ENCODE peak calls at places on chromosome 19, in ten cellular contexts. One of them, this sample, is unnamed.

GRCh38 chr19:28228854-28229253 is 984.1 kb downstream of the UQCRFS1 start:
- DNase-seq in thyroid gland: no peak
- DNase-seq in K562: no peak
- DNase-seq in uterus: no peak
- DNase-seq in transverse colon: no peak
- DNase-seq in gastrocnemius medialis: no peak
- DNase-seq in body of pancreas: no peak
- DNase-seq in lower leg skin: no peak
- DNase-seq in adrenal gland: no peak
- DNase-seq in IMR-90: no peak
- DNase-seq in this sample: no peak

GRCh38 chr19:30390356-30390988 is 18.3 kb downstream of the ZNF536 start:
- DNase-seq in thyroid gland: no peak
- DNase-seq in K562: no peak
- DNase-seq in uterus: no peak
- DNase-seq in transverse colon: no peak
- DNase-seq in gastrocnemius medialis: no peak
- DNase-seq in body of pancreas: no peak
- DNase-seq in lower leg skin: no peak
- DNase-seq in adrenal gland: no peak
- DNase-seq in IMR-90: no peak
- DNase-seq in this sample: no peak

GRCh38 chr19:54418030-54418929 is 3.0 kb downstream of the TTYH1 start:
- DNase-seq in thyroid gland: no peak
- DNase-seq in K562: peak
- DNase-seq in uterus: no peak
- DNase-seq in transverse colon: no peak
- DNase-seq in gastrocnemius medialis: no peak
- DNase-seq in body of pancreas: no peak
- DNase-seq in lower leg skin: no peak
- DNase-seq in adrenal gland: no peak
- DNase-seq in IMR-90: peak
- DNase-seq in this sample: no peak

GRCh38 chr19:6613711-6614110 is 22.8 kb upstream of the CD70 start:
- DNase-seq in thyroid gland: no peak
- DNase-seq in K562: no peak
- DNase-seq in uterus: no peak
- DNase-seq in transverse colon: no peak
- DNase-seq in gastrocnemius medialis: no peak
- DNase-seq in body of pancreas: no peak
- DNase-seq in lower leg skin: no peak
- DNase-seq in adrenal gland: no peak
- DNase-seq in IMR-90: no peak
- DNase-seq in this sample: no peak

GRCh38 chr19:43444531-43445340 is 20.7 kb downstream of the LYPD3 start:
- DNase-seq in thyroid gland: no peak
- DNase-seq in K562: no peak
- DNase-seq in uterus: no peak
- DNase-seq in transverse colon: no peak
- DNase-seq in gastrocnemius medialis: no peak
- DNase-seq in body of pancreas: no peak
- DNase-seq in lower leg skin: no peak
- DNase-seq in adrenal gland: no peak
- DNase-seq in IMR-90: no peak
- DNase-seq in this sample: no peak

GRCh38 chr19:50314724-50315700 is 14.2 kb downstream of the KCNC3 start:
- DNase-seq in thyroid gland: no peak
- DNase-seq in K562: no peak
- DNase-seq in uterus: no peak
- DNase-seq in transverse colon: no peak
- DNase-seq in gastrocnemius medialis: no peak
- DNase-seq in body of pancreas: no peak
- DNase-seq in lower leg skin: no peak
- DNase-seq in adrenal gland: peak
- DNase-seq in IMR-90: no peak
- DNase-seq in this sample: no peak

GRCh38 chr19:49887037-49887652 is 9.5 kb downstream of the IL4I1 start:
- DNase-seq in thyroid gland: no peak
- DNase-seq in K562: no peak
- DNase-seq in uterus: peak
- DNase-seq in transverse colon: no peak
- DNase-seq in gastrocnemius medialis: no peak
- DNase-seq in body of pancreas: no peak
- DNase-seq in lower leg skin: no peak
- DNase-seq in adrenal gland: no peak
- DNase-seq in IMR-90: no peak
- DNase-seq in this sample: no peak

GRCh38 chr19:29667941-29668340 is 2.7 kb downstream of the PLEKHF1 start:
- DNase-seq in thyroid gland: no peak
- DNase-seq in K562: no peak
- DNase-seq in uterus: no peak
- DNase-seq in transverse colon: peak
- DNase-seq in gastrocnemius medialis: no peak
- DNase-seq in body of pancreas: no peak
- DNase-seq in lower leg skin: no peak
- DNase-seq in adrenal gland: no peak
- DNase-seq in IMR-90: no peak
- DNase-seq in this sample: no peak

GRCh38 chr19:43562698-43563241 is 12.6 kb downstream of the XRCC1 start:
- DNase-seq in thyroid gland: peak
- DNase-seq in K562: no peak
- DNase-seq in uterus: peak
- DNase-seq in transverse colon: peak
- DNase-seq in gastrocnemius medialis: peak
- DNase-seq in body of pancreas: peak
- DNase-seq in lower leg skin: peak
- DNase-seq in adrenal gland: peak
- DNase-seq in IMR-90: peak
- DNase-seq in this sample: peak

GRCh38 chr19:51093510-51094345 is 11.0 kb upstream of the KLK14 start:
- DNase-seq in thyroid gland: no peak
- DNase-seq in K562: no peak
- DNase-seq in uterus: no peak
- DNase-seq in transverse colon: no peak
- DNase-seq in gastrocnemius medialis: no peak
- DNase-seq in body of pancreas: no peak
- DNase-seq in lower leg skin: no peak
- DNase-seq in adrenal gland: no peak
- DNase-seq in IMR-90: no peak
- DNase-seq in this sample: no peak

GRCh38 chr19:5765220-5765619 is 19.3 kb downstream of the PRR22 start:
- DNase-seq in thyroid gland: no peak
- DNase-seq in K562: no peak
- DNase-seq in uterus: no peak
- DNase-seq in transverse colon: no peak
- DNase-seq in gastrocnemius medialis: no peak
- DNase-seq in body of pancreas: no peak
- DNase-seq in lower leg skin: no peak
- DNase-seq in adrenal gland: no peak
- DNase-seq in IMR-90: no peak
- DNase-seq in this sample: no peak

GRCh38 chr19:48685583-48685982 is 10.2 kb upstream of the FUT2 start:
- DNase-seq in thyroid gland: no peak
- DNase-seq in K562: no peak
- DNase-seq in uterus: no peak
- DNase-seq in transverse colon: no peak
- DNase-seq in gastrocnemius medialis: no peak
- DNase-seq in body of pancreas: no peak
- DNase-seq in lower leg skin: no peak
- DNase-seq in adrenal gland: no peak
- DNase-seq in IMR-90: no peak
- DNase-seq in this sample: no peak

GRCh38 chr19:29547361-29547960 is 21.7 kb downstream of the VSTM2B start:
- DNase-seq in thyroid gland: no peak
- DNase-seq in K562: no peak
- DNase-seq in uterus: no peak
- DNase-seq in transverse colon: no peak
- DNase-seq in gastrocnemius medialis: no peak
- DNase-seq in body of pancreas: peak
- DNase-seq in lower leg skin: no peak
- DNase-seq in adrenal gland: no peak
- DNase-seq in IMR-90: no peak
- DNase-seq in this sample: no peak

GRCh38 chr19:8334458-8335342 is 8.4 kb downstream of the KANK3 start:
- DNase-seq in thyroid gland: peak
- DNase-seq in K562: peak
- DNase-seq in uterus: no peak
- DNase-seq in transverse colon: peak
- DNase-seq in gastrocnemius medialis: no peak
- DNase-seq in body of pancreas: peak
- DNase-seq in lower leg skin: no peak
- DNase-seq in adrenal gland: no peak
- DNase-seq in IMR-90: peak
- DNase-seq in this sample: no peak

GRCh38 chr19:39409886-39410619 is 2.4 kb upstream of the PLEKHG2 start:
- DNase-seq in thyroid gland: peak
- DNase-seq in K562: peak
- DNase-seq in uterus: peak
- DNase-seq in transverse colon: peak
- DNase-seq in gastrocnemius medialis: peak
- DNase-seq in body of pancreas: peak
- DNase-seq in lower leg skin: peak
- DNase-seq in adrenal gland: peak
- DNase-seq in IMR-90: no peak
- DNase-seq in this sample: peak

GRCh38 chr19:44725684-44726083 is 22.8 kb upstream of the BCL3 start:
- DNase-seq in thyroid gland: no peak
- DNase-seq in K562: peak
- DNase-seq in uterus: no peak
- DNase-seq in transverse colon: peak
- DNase-seq in gastrocnemius medialis: no peak
- DNase-seq in body of pancreas: peak
- DNase-seq in lower leg skin: no peak
- DNase-seq in adrenal gland: no peak
- DNase-seq in IMR-90: no peak
- DNase-seq in this sample: no peak

GRCh38 chr19:44722131-44723121 is 23.5 kb downstream of the CEACAM16 start:
- DNase-seq in thyroid gland: no peak
- DNase-seq in K562: no peak
- DNase-seq in uterus: no peak
- DNase-seq in transverse colon: no peak
- DNase-seq in gastrocnemius medialis: no peak
- DNase-seq in body of pancreas: no peak
- DNase-seq in lower leg skin: no peak
- DNase-seq in adrenal gland: no peak
- DNase-seq in IMR-90: no peak
- DNase-seq in this sample: no peak

GRCh38 chr19:44725251-44725650 is 23.3 kb upstream of the BCL3 start:
- DNase-seq in thyroid gland: peak
- DNase-seq in K562: peak
- DNase-seq in uterus: peak
- DNase-seq in transverse colon: peak
- DNase-seq in gastrocnemius medialis: no peak
- DNase-seq in body of pancreas: peak
- DNase-seq in lower leg skin: no peak
- DNase-seq in adrenal gland: no peak
- DNase-seq in IMR-90: no peak
- DNase-seq in this sample: no peak

GRCh38 chr19:44723299-44723951 is 24.5 kb downstream of the CEACAM16 start:
- DNase-seq in thyroid gland: no peak
- DNase-seq in K562: no peak
- DNase-seq in uterus: no peak
- DNase-seq in transverse colon: no peak
- DNase-seq in gastrocnemius medialis: no peak
- DNase-seq in body of pancreas: no peak
- DNase-seq in lower leg skin: no peak
- DNase-seq in adrenal gland: no peak
- DNase-seq in IMR-90: no peak
- DNase-seq in this sample: no peak

GRCh38 chr19:44723952-44724319 is 24.6 kb upstream of the BCL3 start:
- DNase-seq in thyroid gland: peak
- DNase-seq in K562: peak
- DNase-seq in uterus: peak
- DNase-seq in transverse colon: peak
- DNase-seq in gastrocnemius medialis: peak
- DNase-seq in body of pancreas: peak
- DNase-seq in lower leg skin: peak
- DNase-seq in adrenal gland: peak
- DNase-seq in IMR-90: peak
- DNase-seq in this sample: peak
- TF ChIP-seq POLR2A in thyroid gland: no peak
- TF ChIP-seq POLR2A in K562: no peak
- TF ChIP-seq POLR2A in uterus: no peak
- TF ChIP-seq POLR2A in transverse colon: peak
- TF ChIP-seq POLR2A in gastrocnemius medialis: no peak
- TF ChIP-seq POLR2A in body of pancreas: no peak
- TF ChIP-seq POLR2A in lower leg skin: no peak
- TF ChIP-seq POLR2A in adrenal gland: no peak
- TF ChIP-seq POLR2A in IMR-90: no peak
- TF ChIP-seq POLR2A in this sample: no peak

GRCh38 chr19:58046856-58047255 is 12.2 kb upstream of the ZNF135 start:
- DNase-seq in thyroid gland: no peak
- DNase-seq in K562: no peak
- DNase-seq in uterus: no peak
- DNase-seq in transverse colon: no peak
- DNase-seq in gastrocnemius medialis: no peak
- DNase-seq in body of pancreas: no peak
- DNase-seq in lower leg skin: no peak
- DNase-seq in adrenal gland: no peak
- DNase-seq in IMR-90: no peak
- DNase-seq in this sample: no peak
- TF ChIP-seq POLR2A in thyroid gland: no peak
- TF ChIP-seq POLR2A in K562: no peak
- TF ChIP-seq POLR2A in uterus: no peak
- TF ChIP-seq POLR2A in transverse colon: no peak
- TF ChIP-seq POLR2A in gastrocnemius medialis: no peak
- TF ChIP-seq POLR2A in body of pancreas: no peak
- TF ChIP-seq POLR2A in lower leg skin: no peak
- TF ChIP-seq POLR2A in adrenal gland: no peak
- TF ChIP-seq POLR2A in IMR-90: no peak
- TF ChIP-seq POLR2A in this sample: no peak

GRCh38 chr19:41239961-41240574 is 21.0 kb downstream of the AXL start:
- DNase-seq in thyroid gland: no peak
- DNase-seq in K562: no peak
- DNase-seq in uterus: no peak
- DNase-seq in transverse colon: no peak
- DNase-seq in gastrocnemius medialis: no peak
- DNase-seq in body of pancreas: no peak
- DNase-seq in lower leg skin: no peak
- DNase-seq in adrenal gland: no peak
- DNase-seq in IMR-90: no peak
- DNase-seq in this sample: no peak
- TF ChIP-seq POLR2A in thyroid gland: no peak
- TF ChIP-seq POLR2A in K562: no peak
- TF ChIP-seq POLR2A in uterus: no peak
- TF ChIP-seq POLR2A in transverse colon: no peak
- TF ChIP-seq POLR2A in gastrocnemius medialis: no peak
- TF ChIP-seq POLR2A in body of pancreas: no peak
- TF ChIP-seq POLR2A in lower leg skin: no peak
- TF ChIP-seq POLR2A in adrenal gland: no peak
- TF ChIP-seq POLR2A in IMR-90: no peak
- TF ChIP-seq POLR2A in this sample: no peak

DNA sequence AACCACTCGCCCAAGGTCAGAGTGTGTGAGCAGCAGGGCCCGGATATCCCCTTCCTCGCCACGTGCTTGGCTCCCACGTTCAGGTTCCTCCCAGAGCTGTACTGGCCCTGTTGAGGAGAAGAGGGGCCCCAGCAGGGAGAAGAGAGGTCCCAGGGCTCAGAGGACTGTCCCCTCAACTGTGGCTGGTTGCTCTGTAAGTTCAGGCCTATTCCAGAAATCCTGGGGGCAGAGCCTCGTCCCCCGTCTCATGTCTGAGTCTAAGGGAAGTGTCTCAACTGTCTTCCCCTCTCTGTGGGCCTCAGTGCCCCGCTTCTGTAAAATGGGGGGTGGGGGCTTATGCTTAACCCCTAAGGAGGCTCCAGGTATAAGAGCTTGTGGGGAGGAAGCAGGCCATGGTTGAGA is 3.9 kb downstream of the PPP5C start:
- DNase-seq in thyroid gland: no peak
- DNase-seq in K562: no peak
- DNase-seq in uterus: no peak
- DNase-seq in transverse colon: no peak
- DNase-seq in gastrocnemius medialis: no peak
- DNase-seq in body of pancreas: no peak
- DNase-seq in lower leg skin: no peak
- DNase-seq in adrenal gland: no peak
- DNase-seq in IMR-90: no peak
- DNase-seq in this sample: no peak
- TF ChIP-seq POLR2A in thyroid gland: no peak
- TF ChIP-seq POLR2A in K562: no peak
- TF ChIP-seq POLR2A in uterus: no peak
- TF ChIP-seq POLR2A in transverse colon: no peak
- TF ChIP-seq POLR2A in gastrocnemius medialis: no peak
- TF ChIP-seq POLR2A in body of pancreas: no peak
- TF ChIP-seq POLR2A in lower leg skin: no peak
- TF ChIP-seq POLR2A in adrenal gland: no peak
- TF ChIP-seq POLR2A in IMR-90: no peak
- TF ChIP-seq POLR2A in this sample: no peak